ENCODE peak calls at places on chromosomes 3 and 15, in seven cellular contexts. G is NB4, S is AG09309, E is Panc1, C is astrocyte of the spinal cord, N is heart right ventricle, D is Peyer's patch. J is an unnamed sample.

GRCh38 chr3:48770187-48770502 is 53.1 kb upstream of the IP6K2 start:
- DNase-seq in C (no peak), D (no peak), G (no peak), E (no peak), S (no peak), N (no peak), J (no peak)

GRCh38 chr3:100057716-100058575 is 56.4 kb downstream of the FILIP1L start:
- DNase-seq in E (no peak), S (no peak), D (no peak), N (no peak), G (no peak), C (no peak), J (no peak)

GRCh38 chr3:99895706-99896441 is 78.2 kb downstream of the CMSS1 start:
- DNase-seq in E (peak), G (peak), N (no peak), D (no peak), S (peak), C (peak), J (no peak)

GRCh38 chr15:92845109-92845508 is 55.0 kb upstream of the CHD2 start:
- DNase-seq in G (peak), N (no peak), S (no peak), D (no peak), C (peak), E (no peak), J (peak)

GRCh38 chr15:40106203-40107161 is 2.2 kb downstream of the BMF start:
- DNase-seq in C (peak), N (peak), E (no peak), D (peak), G (peak), S (no peak), J (peak)

GRCh38 chr3:36943601-36944000 is 1.3 kb downstream of the TRANK1 start:
- DNase-seq in N (no peak), C (no peak), G (no peak), E (no peak), D (no peak), S (no peak), J (no peak)

GRCh38 chr3:186268616-186269448 is 93.2 kb downstream of the DGKG start:
- DNase-seq in S (peak), C (no peak), D (no peak), N (no peak), G (peak), E (no peak), J (peak)

GRCh38 chr15:81987628-81988027 is 58.2 kb downstream of the MEX3B start:
- DNase-seq in S (no peak), C (no peak), N (no peak), G (no peak), E (no peak), D (no peak), J (no peak)

GRCh38 chr15:66095871-66096710 is 157.5 kb downstream of the MEGF11 start:
- DNase-seq in S (no peak), N (no peak), C (no peak), G (no peak), D (peak), E (no peak), J (no peak)

GRCh38 chr15:70882361-70882760 is 9.9 kb downstream of the THAP10 start:
- DNase-seq in E (no peak), S (no peak), N (no peak), G (no peak), C (no peak), D (no peak), J (peak)

GRCh38 chr15:37370938-37371337 is 270.6 kb upstream of the MEIS2 start:
- DNase-seq in C (no peak), E (no peak), D (no peak), S (no peak), G (no peak), N (no peak), J (no peak)

GRCh38 chr3:48301814-48302194 is 31.7 kb downstream of the SPINK8 start:
- DNase-seq in S (no peak), C (no peak), D (peak), N (no peak), E (no peak), G (peak), J (peak)

GRCh38 chr3:9846231-9846630 is 2.4 kb upstream of the RPUSD3 start:
- DNase-seq in N (no peak), C (no peak), E (no peak), D (no peak), S (no peak), G (no peak), J (no peak)

GRCh38 chr15:85973584-85974347 is 105.9 kb upstream of the AGBL1 start:
- DNase-seq in G (no peak), E (no peak), S (no peak), C (no peak), D (no peak), N (no peak), J (no peak)

GRCh38 chr3:141308588-141309218 is 59.6 kb upstream of the ZBTB38 start:
- DNase-seq in C (peak), S (no peak), N (peak), G (no peak), E (no peak), D (peak), J (no peak)

GRCh38 chr15:56894601-56895000 is 23.8 kb upstream of the TCF12 start:
- DNase-seq in N (no peak), C (no peak), S (no peak), E (no peak), G (no peak), D (no peak), J (no peak)

GRCh38 chr3:185645596-185646381 is 59.7 kb downstream of the SENP2 start:
- DNase-seq in E (no peak), C (peak), D (no peak), G (no peak), N (no peak), S (no peak), J (no peak)

GRCh38 chr15:56617628-56618027 is 115.7 kb downstream of the ZNF280D start:
- DNase-seq in N (no peak), C (no peak), E (no peak), G (no peak), S (no peak), D (no peak), J (no peak)

GRCh38 chr15:72423256-72423655 is 25.2 kb downstream of the TMEM202 start:
- DNase-seq in G (no peak), N (no peak), S (no peak), D (no peak), C (no peak), E (no peak), J (no peak)

GRCh38 chr3:120311863-120312794 is 27.1 kb upstream of the GPR156 start:
- DNase-seq in G (no peak), D (no peak), S (no peak), E (no peak), C (no peak), N (no peak), J (no peak)

GRCh38 chr15:47753591-47753990 is 36.3 kb downstream of the SEMA6D start:
- DNase-seq in S (no peak), C (no peak), E (no peak), D (no peak), G (no peak), N (no peak), J (no peak)

GRCh38 chr3:66490214-66490613 is 10.6 kb downstream of the LRIG1 start:
- DNase-seq in D (peak), N (no peak), G (no peak), E (no peak), C (no peak), S (no peak), J (peak)

GRCh38 chr15:39195988-39196486 is 384.8 kb upstream of the THBS1 start:
- DNase-seq in S (peak), E (no peak), N (no peak), C (peak), D (no peak), G (no peak), J (peak)

GRCh38 chr15:45790325-45790943 is 155.6 kb downstream of the SQOR start:
- DNase-seq in G (peak), D (no peak), C (no peak), S (no peak), E (peak), N (no peak), J (peak)

GRCh38 chr15:44194397-44195150 is 497 bp downstream of the FRMD5 start:
- DNase-seq in C (peak), E (peak), G (no peak), S (no peak), D (peak), N (peak), J (peak)

GRCh38 chr3:47890832-47891620 is 88.1 kb downstream of the DHX30 start:
- DNase-seq in E (no peak), D (no peak), N (no peak), S (no peak), C (no peak), G (no peak), J (no peak)

GRCh38 chr3:121974601-121975111 is 47.4 kb downstream of the ILDR1 start:
- DNase-seq in G (no peak), E (no peak), D (no peak), S (no peak), N (no peak), C (no peak), J (no peak)

GRCh38 chr3:147977001-147977400 is 567.8 kb downstream of the ZIC1 start:
- DNase-seq in C (no peak), G (no peak), S (no peak), E (no peak), N (no peak), D (no peak), J (no peak)

GRCh38 chr3:16090013-16090412 is 84.5 kb upstream of the GALNT15 start:
- DNase-seq in E (no peak), S (peak), D (no peak), N (no peak), G (no peak), C (peak), J (no peak)

GRCh38 chr3:141710888-141711616 is 27.0 kb upstream of the RNF7 start:
- DNase-seq in E (no peak), S (peak), C (peak), G (no peak), N (no peak), D (no peak), J (no peak)

GRCh38 chr15:79834496-79834895 is 62.3 kb downstream of the MTHFS start:
- DNase-seq in D (no peak), S (no peak), N (no peak), C (no peak), G (no peak), E (no peak), J (peak)

GRCh38 chr3:8532251-8532831 is 30.7 kb downstream of the LMCD1 start:
- DNase-seq in C (peak), G (no peak), S (no peak), N (no peak), E (no peak), D (no peak), J (no peak)

GRCh38 chr3:37945803-37946530 is 44.6 kb upstream of the VILL start:
- DNase-seq in S (no peak), D (no peak), N (no peak), E (no peak), G (no peak), C (no peak), J (no peak)

GRCh38 chr3:62686486-62686885 is 188.7 kb downstream of the CADPS start:
- DNase-seq in E (no peak), N (no peak), C (no peak), S (peak), D (no peak), G (no peak), J (no peak)

GRCh38 chr3:188036375-188036985 is 117.5 kb upstream of the LPP start:
- DNase-seq in C (no peak), N (no peak), G (peak), S (no peak), D (no peak), E (no peak), J (no peak)

GRCh38 chr3:189260556-189261493 is 89.1 kb downstream of the TPRG1 start:
- DNase-seq in N (peak), C (no peak), S (no peak), E (no peak), D (no peak), G (no peak), J (no peak)

GRCh38 chr3:121998030-121998580 is 23.9 kb downstream of the ILDR1 start:
- DNase-seq in G (peak), C (peak), N (no peak), D (no peak), E (no peak), S (no peak), J (peak)

GRCh38 chr15:62770752-62771151 is 271.8 kb upstream of the TPM1 start:
- DNase-seq in D (no peak), E (no peak), S (peak), G (no peak), C (peak), N (no peak), J (no peak)

DNA sequence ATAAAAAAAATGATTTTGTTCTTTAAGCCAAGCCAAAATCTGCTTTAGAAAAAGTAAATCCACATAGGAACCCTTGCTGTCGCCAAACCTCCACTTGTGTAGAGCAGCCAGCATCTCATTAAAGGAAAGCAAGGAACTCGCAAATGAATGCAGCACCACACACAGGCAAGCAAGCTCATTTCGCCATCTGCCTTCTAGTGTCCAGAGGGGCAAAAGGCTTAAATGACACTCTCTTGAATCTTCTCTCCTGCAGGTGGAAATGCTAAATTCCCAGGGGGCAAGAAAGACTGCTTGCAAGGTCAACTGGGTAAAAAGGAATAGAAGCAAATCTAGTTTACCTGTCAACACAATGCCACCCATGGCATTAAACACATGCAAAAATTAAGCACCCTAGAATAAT is 2.4 kb downstream of the MB21D2 start:
- DNase-seq in D (no peak), G (peak), C (peak), N (no peak), E (no peak), S (peak), J (peak)
- H3K4me3 ChIP-seq in D (peak), G (no peak), C (no peak), N (no peak), E (no peak), S (peak), J (peak)

GRCh38 chr15:51016615-51017014 is 78.1 kb downstream of the TNFAIP8L3 start:
- DNase-seq in D (no peak), S (no peak), E (no peak), G (no peak), C (no peak), N (no peak), J (no peak)

GRCh38 chr15:51006336-51006985 is 88.2 kb downstream of the TNFAIP8L3 start:
- DNase-seq in G (no peak), C (no peak), N (no peak), D (no peak), S (no peak), E (no peak), J (no peak)

GRCh38 chr15:51011212-51011611 is 83.5 kb downstream of the TNFAIP8L3 start:
- DNase-seq in C (no peak), S (no peak), N (no peak), G (no peak), E (no peak), D (no peak), J (no peak)
- H3K4me3 ChIP-seq in C (no peak), S (no peak), N (no peak), G (no peak), E (no peak), D (no peak), J (no peak)

DNA sequence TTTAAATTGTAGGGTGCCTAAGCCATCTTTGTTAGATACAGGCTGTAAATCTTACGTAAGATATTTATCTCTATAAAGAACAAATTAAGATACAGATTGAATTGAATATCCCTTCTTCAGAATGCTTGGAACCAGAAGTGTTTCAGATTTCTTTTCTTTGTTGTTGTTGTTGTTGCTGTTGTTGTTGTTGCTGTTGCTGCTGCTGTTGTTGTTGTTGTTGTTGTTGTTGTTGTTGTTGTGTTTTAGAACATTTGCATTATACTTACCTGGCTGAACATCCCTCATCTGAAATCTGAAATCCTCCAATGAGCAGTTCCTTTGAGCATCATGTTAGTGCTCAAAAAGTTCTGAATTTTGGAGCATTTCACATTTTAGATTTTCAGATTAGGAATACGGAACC is 26.6 kb downstream of the QTRT2 start:
- DNase-seq in C (no peak), N (no peak), G (no peak), S (no peak), D (no peak), E (no peak), J (no peak)
- H3K4me3 ChIP-seq in C (no peak), N (no peak), G (no peak), S (no peak), D (no peak), E (no peak), J (no peak)

GRCh38 chr15:63915888-63916731 is 82.4 kb upstream of the HERC1 start:
- DNase-seq in G (peak), S (no peak), N (no peak), C (peak), D (no peak), E (no peak), J (no peak)
- H3K4me3 ChIP-seq in G (no peak), S (no peak), N (no peak), C (no peak), D (no peak), E (no peak), J (no peak)

J was measured in GM12865.